ENCODE peak calls at places on chromosomes 3 and 15, in seven cellular contexts. P is HepG2, K is H1, X is K562, I is SK-N-SH, Z is GM12892, F is GM12878. L is an unnamed sample.
A peak's percentile ranks its signal among the peaks of the same experiment; 100 is the strongest.

GRCh38 chr3:23836536-23837230 is 30.9 kb downstream of the UBE2E1 start:
- DNase-seq in I (peak; percentile 29), X (no peak), F (no peak), P (no peak), Z (no peak), K (no peak), L (no peak)

GRCh38 chr3:113268917-113269316 is 57.6 kb downstream of the BOC start:
- DNase-seq in I (no peak), P (no peak), X (no peak), F (no peak), Z (no peak), K (no peak), L (no peak)

GRCh38 chr3:37731895-37732294 is 129.8 kb upstream of the CTDSPL start:
- DNase-seq in K (no peak), F (no peak), I (no peak), X (no peak), P (no peak), Z (no peak), L (no peak)

GRCh38 chr3:15977598-15978232 is 179.9 kb upstream of the ANKRD28 start:
- DNase-seq in X (no peak), I (no peak), Z (no peak), F (no peak), K (no peak), P (no peak), L (no peak)

GRCh38 chr3:17551333-17551732 is 191.1 kb downstream of the TBC1D5 start:
- DNase-seq in X (no peak), F (no peak), I (peak; percentile 5), Z (no peak), P (no peak), K (no peak), L (no peak)

GRCh38 chr15:71647479-71647792 is 162.9 kb upstream of the NR2E3 start:
- DNase-seq in Z (no peak), I (no peak), P (no peak), K (no peak), F (no peak), X (no peak), L (no peak)

GRCh38 chr3:9183011-9183410 is 66.4 kb downstream of the SRGAP3 start:
- DNase-seq in P (no peak), X (no peak), I (no peak), K (no peak), Z (no peak), F (no peak), L (no peak)

GRCh38 chr15:25238126-25238525 is 200.7 kb downstream of the UBE3A start:
- DNase-seq in P (no peak), X (no peak), K (no peak), F (no peak), I (no peak), Z (no peak), L (no peak)

GRCh38 chr15:49852756-49853155 is 231.9 kb downstream of the DTWD1 start:
- DNase-seq in P (no peak), K (no peak), F (no peak), Z (no peak), X (no peak), I (no peak), L (no peak)

GRCh38 chr15:92989469-92989868 is 89.3 kb downstream of the CHD2 start:
- DNase-seq in K (no peak), F (peak; percentile 38), X (no peak), Z (no peak), P (no peak), I (no peak), L (no peak)

GRCh38 chr3:8886556-8886955 is 76.7 kb downstream of the RAD18 start:
- DNase-seq in I (no peak), X (no peak), K (no peak), Z (no peak), F (no peak), P (no peak), L (no peak)

GRCh38 chr3:72565593-72565992 is 282.7 kb downstream of the SHQ1 start:
- DNase-seq in K (no peak), X (no peak), P (no peak), I (no peak), F (no peak), Z (no peak), L (no peak)

GRCh38 chr3:123416647-123417046 is 32.2 kb downstream of the ADCY5 start:
- DNase-seq in F (no peak), X (no peak), K (no peak), Z (no peak), I (no peak), P (no peak), L (no peak)

GRCh38 chr3:123421353-123422174 is 27.3 kb downstream of the ADCY5 start:
- DNase-seq in P (no peak), F (no peak), I (peak; percentile 69), X (no peak), Z (no peak), K (no peak), L (no peak)

GRCh38 chr3:123420416-123420968 is 28.4 kb downstream of the ADCY5 start:
- DNase-seq in K (no peak), X (no peak), Z (no peak), I (no peak), F (no peak), P (no peak), L (no peak)

GRCh38 chr3:123419850-123420292 is 29.0 kb downstream of the ADCY5 start:
- DNase-seq in X (no peak), Z (no peak), P (no peak), I (no peak), F (no peak), K (no peak), L (no peak)

GRCh38 chr3:123419156-123419849 is 29.6 kb downstream of the ADCY5 start:
- DNase-seq in X (no peak), Z (no peak), P (no peak), K (no peak), F (no peak), I (no peak), L (no peak)
- TF ChIP-seq POLR2AphosphoS5 in X (no peak), Z (no peak), P (no peak), K (no peak), F (no peak), I (no peak), L (no peak)

GRCh38 chr3:48407542-48408099 is 22.3 kb downstream of the PLXNB1 start:
- DNase-seq in X (no peak), P (no peak), I (no peak), Z (peak; percentile 12), K (no peak), F (no peak), L (no peak)

GRCh38 chr3:48409291-48410201 is 20.3 kb downstream of the PLXNB1 start:
- DNase-seq in Z (peak; percentile 16), X (no peak), I (peak; percentile 10), F (no peak), K (no peak), P (no peak), L (peak; percentile 10)

GRCh38 chr3:48406443-48407431 is 23.1 kb downstream of the PLXNB1 start:
- DNase-seq in I (peak; percentile 9), Z (peak; percentile 13), K (no peak), F (no peak), P (no peak), X (no peak), L (peak; percentile 9)

GRCh38 chr3:48410205-48411040 is 19.5 kb downstream of the PLXNB1 start:
- DNase-seq in X (no peak), F (no peak), Z (peak; percentile 22), P (no peak), I (peak; percentile 21), K (no peak), L (peak; percentile 16)

DNA sequence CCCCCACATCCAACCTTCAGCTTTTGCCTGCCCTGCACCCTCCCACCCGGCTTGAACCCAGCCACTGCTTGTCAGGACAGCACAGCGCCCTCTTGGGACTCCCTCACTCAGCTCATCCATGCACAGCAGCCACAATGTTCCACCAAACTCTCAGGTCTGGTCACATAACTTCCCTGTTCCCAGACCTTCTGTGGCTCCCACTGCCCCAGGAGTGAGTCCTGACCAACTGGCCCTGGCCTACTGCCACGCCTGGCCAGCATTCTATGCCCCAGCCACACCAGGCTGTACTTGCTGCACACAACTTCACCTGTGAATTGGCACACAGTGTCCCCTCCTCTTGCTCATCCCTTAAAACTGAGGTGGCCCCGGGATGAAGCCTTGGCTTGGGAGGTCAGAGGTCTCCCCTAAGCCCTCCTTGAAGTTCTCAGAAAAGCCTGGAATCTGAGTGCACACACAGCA is 21.0 kb downstream of the PLXNB1 start:
- DNase-seq in X (no peak), I (peak; percentile 24), Z (peak; percentile 19), K (no peak), P (no peak), F (no peak), L (peak; percentile 16)
- TF ChIP-seq TAF1 in X (no peak), I (no peak), Z (no peak), K (no peak), P (no peak), F (no peak), L (no peak)

GRCh38 chr15:64891546-64891945 is 20.2 kb upstream of the ANKDD1A start:
- DNase-seq in P (no peak), Z (no peak), I (no peak), X (no peak), F (peak; percentile 23), K (no peak), L (no peak)

GRCh38 chr15:64895285-64896065 is 16.2 kb upstream of the ANKDD1A start:
- DNase-seq in X (no peak), F (peak; percentile 77), Z (no peak), I (no peak), K (no peak), P (no peak), L (peak; percentile 49)

GRCh38 chr15:64894395-64895056 is 17.2 kb upstream of the ANKDD1A start:
- DNase-seq in X (no peak), I (no peak), P (no peak), K (peak; percentile 69), Z (peak; percentile 69), F (peak; percentile 76), L (peak; percentile 59)

GRCh38 chr15:64892850-64893403 is 18.8 kb upstream of the ANKDD1A start:
- DNase-seq in P (no peak), Z (no peak), I (no peak), F (peak; percentile 45), X (no peak), K (no peak), L (no peak)

DNA sequence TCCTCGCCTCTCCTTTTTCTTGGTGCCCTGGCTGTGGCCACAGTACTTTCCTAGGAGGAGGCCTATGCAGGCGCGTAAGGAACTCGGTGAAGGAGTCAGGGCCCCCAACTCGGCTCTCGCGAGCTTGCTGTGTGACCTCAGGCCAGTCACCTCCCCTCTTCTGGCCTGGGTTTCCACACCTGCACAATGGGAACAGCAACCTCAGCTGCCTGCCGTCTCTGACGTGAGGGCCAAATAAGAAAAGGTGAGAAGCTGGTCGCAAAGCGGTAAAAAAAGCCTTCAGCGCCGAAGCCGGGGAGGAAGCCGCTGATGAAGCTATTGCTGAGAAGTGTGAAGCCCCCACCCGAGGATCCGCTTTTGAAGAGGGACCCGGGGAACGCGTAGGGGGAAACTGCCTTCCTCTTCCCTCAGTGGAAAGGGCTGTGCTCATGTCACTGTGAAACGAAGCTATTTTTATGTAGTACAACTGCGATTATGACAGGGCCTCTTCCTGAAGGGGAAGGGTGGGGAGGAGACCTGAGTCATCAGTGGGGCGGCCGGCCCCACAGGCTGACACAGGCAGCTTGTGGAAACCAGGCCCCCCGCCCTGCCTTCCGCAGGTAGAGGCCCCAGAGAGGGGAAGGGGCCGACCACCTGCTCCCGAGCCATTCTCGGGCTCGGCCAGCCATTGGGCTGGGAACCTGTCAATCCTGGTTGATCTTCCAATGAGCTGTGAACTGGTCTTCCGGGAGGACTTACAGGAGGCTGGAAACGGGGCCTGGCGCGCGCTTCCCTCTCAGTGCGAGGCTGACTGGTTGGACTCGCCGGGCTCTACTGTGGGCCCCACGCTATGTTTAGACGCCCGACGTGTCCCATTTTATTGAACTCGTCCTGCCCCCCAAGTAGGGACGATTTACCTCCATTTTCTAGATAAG is 18.0 kb upstream of the ANKDD1A start:
- DNase-seq in I (no peak), K (peak; percentile 96), Z (peak; percentile 84), X (peak; percentile 89), P (peak; percentile 79), F (peak; percentile 99), L (peak; percentile 78)
- TF ChIP-seq POLR2AphosphoS5 in I (no peak), K (no peak), Z (peak; percentile 93), X (no peak), P (peak; percentile 37), F (peak; percentile 91), L (peak; percentile 62)

GRCh38 chr3:98962189-98962930 is 60.9 kb upstream of the DCBLD2 start:
- DNase-seq in K (no peak), F (no peak), X (no peak), I (no peak), P (peak; percentile 52), Z (no peak), L (no peak)
- TF ChIP-seq TAF1 in K (no peak), F (no peak), X (no peak), I (no peak), P (no peak), Z (no peak), L (no peak)